ENCODE peak calls at places on chromosomes 12 and 14, in ten cellular contexts. R, E, O, L, A, T, N, F, X and H are unnamed samples.
A peak's percentile ranks its signal among the peaks of the same experiment; 100 is the strongest.

GRCh38 chr14:30283822-30284446 is 275.0 kb upstream of the G2E3 start:
- DNase-seq in R (no peak), E (peak; percentile 34), O (peak; percentile 12), L (peak; percentile 33), A (peak; percentile 30), T (no peak), N (no peak), F (no peak), X (no peak), H (no peak)

GRCh38 chr12:100186071-100186470 is 14.5 kb upstream of the ACTR6 start:
- DNase-seq in R (no peak), E (no peak), O (no peak), L (no peak), A (no peak), T (no peak), N (no peak), F (no peak), X (no peak), H (no peak)

GRCh38 chr12:5503774-5504173 is 71.9 kb downstream of the NTF3 start:
- DNase-seq in R (peak; percentile 67), E (no peak), O (no peak), L (no peak), A (no peak), T (no peak), N (no peak), F (no peak), X (no peak), H (peak; percentile 30)

GRCh38 chr12:98369601-98370000 is 145.8 kb upstream of the TMPO start:
- DNase-seq in R (no peak), E (no peak), O (no peak), L (no peak), A (no peak), T (no peak), N (no peak), F (no peak), X (no peak), H (no peak)

GRCh38 chr14:92935446-92935845 is 12.5 kb downstream of the CHGA start:
- DNase-seq in R (no peak), E (no peak), O (no peak), L (no peak), A (no peak), T (no peak), N (no peak), F (no peak), X (no peak), H (no peak)

GRCh38 chr12:122943196-122943595 is 23.1 kb downstream of the ABCB9 start:
- DNase-seq in R (no peak), E (no peak), O (no peak), L (no peak), A (no peak), T (no peak), N (no peak), F (no peak), X (no peak), H (no peak)

GRCh38 chr14:93008381-93008780 is 85.4 kb downstream of the CHGA start:
- DNase-seq in R (no peak), E (no peak), O (peak; percentile 75), L (no peak), A (peak; percentile 91), T (no peak), N (no peak), F (no peak), X (no peak), H (no peak)

GRCh38 chr12:104802198-104802597 is 155.9 kb downstream of the SLC41A2 start:
- DNase-seq in R (no peak), E (no peak), O (no peak), L (no peak), A (peak; percentile 29), T (no peak), N (no peak), F (no peak), X (no peak), H (no peak)

GRCh38 chr12:130850418-130851021 is 11.5 kb upstream of the STX2 start:
- DNase-seq in R (no peak), E (no peak), O (no peak), L (no peak), A (no peak), T (no peak), N (no peak), F (no peak), X (no peak), H (no peak)

GRCh38 chr14:96584199-96584906 is 82.2 kb downstream of the PAPOLA start:
- DNase-seq in R (no peak), E (no peak), O (no peak), L (peak; percentile 68), A (peak; percentile 9), T (peak; percentile 58), N (no peak), F (no peak), X (peak; percentile 41), H (no peak)

GRCh38 chr12:107622005-107622404 is 63.6 kb upstream of the PWP1 start:
- DNase-seq in R (no peak), E (peak; percentile 35), O (no peak), L (peak; percentile 5), A (no peak), T (no peak), N (no peak), F (no peak), X (no peak), H (no peak)

GRCh38 chr14:74414793-74415437 is 11.1 kb downstream of the SYNDIG1L start:
- DNase-seq in R (no peak), E (no peak), O (no peak), L (no peak), A (no peak), T (no peak), N (no peak), F (no peak), X (no peak), H (no peak)

GRCh38 chr14:32303865-32304264 is 25.2 kb upstream of the AKAP6 start:
- DNase-seq in R (no peak), E (no peak), O (no peak), L (no peak), A (no peak), T (no peak), N (no peak), F (no peak), X (no peak), H (no peak)

GRCh38 chr12:43370299-43370698 is 181.7 kb downstream of the ADAMTS20 start:
- DNase-seq in R (no peak), E (peak; percentile 57), O (no peak), L (no peak), A (peak; percentile 87), T (no peak), N (peak; percentile 38), F (no peak), X (no peak), H (no peak)

GRCh38 chr14:94540031-94540794 is 21.0 kb upstream of the SERPINA4 start:
- DNase-seq in R (no peak), E (no peak), O (no peak), L (no peak), A (no peak), T (no peak), N (no peak), F (no peak), X (no peak), H (no peak)

GRCh38 chr12:96237035-96237434 is 42.9 kb downstream of the ELK3 start:
- DNase-seq in R (no peak), E (no peak), O (no peak), L (no peak), A (no peak), T (no peak), N (no peak), F (no peak), X (no peak), H (no peak)